ENCODE peak calls at places on chromosomes 4 and X, in four cellular contexts. E is caudate nucleus; O is stimulated activated CD4-positive, alpha-beta T cell treated with anti-CD3 and anti-CD28 coated beads, TNF-alpha, amount 100 ng/mL, for 4 hours; B is hypothalamus. L is an unnamed sample.

GRCh38 chr4:88765729-88766128 is 68.1 kb upstream of the NAP1L5 start:
- DNase-seq in O (no peak), E (no peak), B (no peak), L (no peak)

GRCh38 chr4:183333202-183333601 is 11.0 kb upstream of the CLDN24 start:
- DNase-seq in B (no peak), E (no peak), O (no peak), L (no peak)

GRCh38 chr4:110637408-110638131 is 14.7 kb upstream of the PITX2 start:
- DNase-seq in E (no peak), B (no peak), O (no peak), L (no peak)

GRCh38 chrX:39834600-39834999 is 263.2 kb downstream of the BCOR start:
- DNase-seq in B (no peak), O (no peak), E (no peak), L (no peak)

GRCh38 chrX:109847257-109848187 is 114.5 kb upstream of the ACSL4 start:
- DNase-seq in O (no peak), E (no peak), B (no peak), L (no peak)

GRCh38 chr4:54165438-54165837 is 63.7 kb upstream of the PDGFRA start:
- DNase-seq in E (no peak), O (no peak), B (no peak), L (no peak)

GRCh38 chr4:90495936-90496335 is 368.7 kb downstream of the CCSER1 start:
- DNase-seq in O (no peak), B (no peak), E (no peak), L (no peak)

GRCh38 chr4:11455201-11455835 is 26.6 kb upstream of the HS3ST1 start:
- DNase-seq in E (no peak), B (no peak), O (no peak), L (peak; percentile 66)

L was measured in mucosa of descending colon.